ENCODE peak calls at places on chromosomes 11 and 22, in four cellular contexts. One of them, this sample, is unnamed. For H3K4me1, the result is how much of the 10 kb centered on the place peaks cover.

GRCh38 chr11:1411301-1411700 is 21.6 kb downstream of the BRSK2 start:
- DNase-seq in uterus: no peak
- DNase-seq in spleen: no peak
- DNase-seq in naive thymus-derived CD4-positive, alpha-beta T cell: no peak
- DNase-seq in this sample: no peak

GRCh38 chr11:95143106-95143681 is 53.5 kb downstream of the ENDOD1 start:
- DNase-seq in uterus: no peak
- DNase-seq in spleen: no peak
- DNase-seq in naive thymus-derived CD4-positive, alpha-beta T cell: no peak
- DNase-seq in this sample: no peak

GRCh38 chr22:46057762-46058420 is 80.9 kb upstream of the WNT7B start:
- DNase-seq in naive thymus-derived CD4-positive, alpha-beta T cell: no peak
- DNase-seq in spleen: peak
- DNase-seq in uterus: peak
- DNase-seq in this sample: peak

GRCh38 chr11:44310456-44311272 is 725 bp upstream of the ALX4 start:
- DNase-seq in uterus: no peak
- DNase-seq in spleen: no peak
- DNase-seq in naive thymus-derived CD4-positive, alpha-beta T cell: no peak
- DNase-seq in this sample: no peak

GRCh38 chr11:46308632-46309419 is 31.4 kb downstream of the CREB3L1 start:
- DNase-seq in spleen: peak
- DNase-seq in uterus: peak
- DNase-seq in naive thymus-derived CD4-positive, alpha-beta T cell: peak
- DNase-seq in this sample: peak

GRCh38 chr22:38202437-38203089 is 769 bp downstream of the MAFF start:
- DNase-seq in naive thymus-derived CD4-positive, alpha-beta T cell: peak
- DNase-seq in spleen: peak
- DNase-seq in uterus: peak
- DNase-seq in this sample: peak

GRCh38 chr11:86395061-86395551 is 20.4 kb downstream of the CCDC81 start:
- DNase-seq in uterus: peak
- DNase-seq in naive thymus-derived CD4-positive, alpha-beta T cell: no peak
- DNase-seq in spleen: no peak
- DNase-seq in this sample: no peak

GRCh38 chr11:76795285-76795935 is 12.3 kb downstream of the TSKU start:
- DNase-seq in uterus: no peak
- DNase-seq in spleen: no peak
- DNase-seq in naive thymus-derived CD4-positive, alpha-beta T cell: no peak
- DNase-seq in this sample: no peak

GRCh38 chr11:72787262-72788104 is 6.4 kb downstream of the STARD10 start:
- DNase-seq in naive thymus-derived CD4-positive, alpha-beta T cell: no peak
- DNase-seq in spleen: peak
- DNase-seq in uterus: no peak
- DNase-seq in this sample: no peak

GRCh38 chr11:82775736-82776346 is 42.2 kb upstream of the FAM181B start:
- DNase-seq in naive thymus-derived CD4-positive, alpha-beta T cell: no peak
- DNase-seq in spleen: no peak
- DNase-seq in uterus: no peak
- DNase-seq in this sample: no peak

GRCh38 chr11:117668291-117668690 is 128.7 kb downstream of the DSCAML1 start:
- DNase-seq in naive thymus-derived CD4-positive, alpha-beta T cell: no peak
- DNase-seq in uterus: no peak
- DNase-seq in spleen: no peak
- DNase-seq in this sample: no peak

GRCh38 chr11:92702037-92702436 is 267.4 kb upstream of the MTNR1B start:
- DNase-seq in naive thymus-derived CD4-positive, alpha-beta T cell: no peak
- DNase-seq in spleen: no peak
- DNase-seq in uterus: no peak
- DNase-seq in this sample: no peak

GRCh38 chr11:132456735-132457328 is 1075.5 kb downstream of the OPCML start:
- DNase-seq in spleen: no peak
- DNase-seq in naive thymus-derived CD4-positive, alpha-beta T cell: no peak
- DNase-seq in uterus: no peak
- DNase-seq in this sample: no peak

GRCh38 chr11:85539029-85539689 is 88.0 kb downstream of the DLG2 start:
- DNase-seq in uterus: no peak
- DNase-seq in spleen: no peak
- DNase-seq in naive thymus-derived CD4-positive, alpha-beta T cell: no peak
- DNase-seq in this sample: no peak

GRCh38 chr11:102495161-102496042 is 35.1 kb downstream of the MMP7 start:
- DNase-seq in naive thymus-derived CD4-positive, alpha-beta T cell: no peak
- DNase-seq in uterus: peak
- DNase-seq in spleen: no peak
- DNase-seq in this sample: no peak

GRCh38 chr11:12961615-12962014 is 47.5 kb upstream of the RASSF10 start:
- DNase-seq in spleen: no peak
- DNase-seq in uterus: no peak
- DNase-seq in naive thymus-derived CD4-positive, alpha-beta T cell: no peak
- DNase-seq in this sample: no peak

GRCh38 chr11:2811206-2812091 is 74.1 kb downstream of the CDKN1C start:
- DNase-seq in naive thymus-derived CD4-positive, alpha-beta T cell: no peak
- DNase-seq in uterus: no peak
- DNase-seq in spleen: peak
- DNase-seq in this sample: no peak

GRCh38 chr11:32821517-32821916 is 8.2 kb upstream of the PRRG4 start:
- DNase-seq in uterus: no peak
- DNase-seq in naive thymus-derived CD4-positive, alpha-beta T cell: no peak
- DNase-seq in spleen: no peak
- DNase-seq in this sample: no peak

GRCh38 chr11:100624346-100624745 is 62.7 kb upstream of the ARHGAP42 start:
- DNase-seq in uterus: no peak
- DNase-seq in spleen: no peak
- DNase-seq in naive thymus-derived CD4-positive, alpha-beta T cell: no peak
- DNase-seq in this sample: no peak

GRCh38 chr22:19872779-19873137 is 18.1 kb upstream of the GNB1L start:
- DNase-seq in uterus: peak
- DNase-seq in naive thymus-derived CD4-positive, alpha-beta T cell: no peak
- DNase-seq in spleen: peak
- DNase-seq in this sample: no peak

GRCh38 chr11:94910779-94911178 is 62.6 kb downstream of the CWC15 start:
- DNase-seq in naive thymus-derived CD4-positive, alpha-beta T cell: no peak
- DNase-seq in uterus: no peak
- DNase-seq in spleen: no peak
- DNase-seq in this sample: no peak

GRCh38 chr22:17158176-17158567 is 905 bp downstream of the HDHD5 start:
- DNase-seq in spleen: no peak
- DNase-seq in naive thymus-derived CD4-positive, alpha-beta T cell: no peak
- DNase-seq in uterus: no peak
- DNase-seq in this sample: no peak

GRCh38 chr11:129167315-129167714 is 24.8 kb downstream of the ARHGAP32 start:
- DNase-seq in uterus: no peak
- DNase-seq in naive thymus-derived CD4-positive, alpha-beta T cell: no peak
- DNase-seq in spleen: no peak
- DNase-seq in this sample: no peak

GRCh38 chr11:72615329-72615728 is 58.9 kb downstream of the PDE2A start:
- DNase-seq in naive thymus-derived CD4-positive, alpha-beta T cell: no peak
- DNase-seq in spleen: no peak
- DNase-seq in uterus: no peak
- DNase-seq in this sample: no peak

GRCh38 chr11:91243065-91243464 is 981.6 kb upstream of the FAT3 start:
- DNase-seq in naive thymus-derived CD4-positive, alpha-beta T cell: no peak
- DNase-seq in spleen: no peak
- DNase-seq in uterus: no peak
- DNase-seq in this sample: no peak

GRCh38 chr22:20054034-20054427 is 26.0 kb upstream of the DGCR8 start:
- DNase-seq in naive thymus-derived CD4-positive, alpha-beta T cell: no peak
- DNase-seq in spleen: no peak
- DNase-seq in uterus: no peak
- DNase-seq in this sample: no peak

GRCh38 chr11:87463486-87464102 is 425.9 kb downstream of the TMEM135 start:
- DNase-seq in naive thymus-derived CD4-positive, alpha-beta T cell: no peak
- DNase-seq in uterus: no peak
- DNase-seq in spleen: no peak
- DNase-seq in this sample: no peak

GRCh38 chr11:87462171-87462570 is 424.4 kb downstream of the TMEM135 start:
- DNase-seq in spleen: no peak
- DNase-seq in naive thymus-derived CD4-positive, alpha-beta T cell: no peak
- DNase-seq in uterus: no peak
- DNase-seq in this sample: no peak

GRCh38 chr11:87459351-87459750 is 421.6 kb downstream of the TMEM135 start:
- DNase-seq in uterus: no peak
- DNase-seq in naive thymus-derived CD4-positive, alpha-beta T cell: no peak
- DNase-seq in spleen: no peak
- DNase-seq in this sample: no peak

GRCh38 chr11:87460269-87460668 is 422.5 kb downstream of the TMEM135 start:
- DNase-seq in spleen: no peak
- DNase-seq in uterus: no peak
- DNase-seq in naive thymus-derived CD4-positive, alpha-beta T cell: no peak
- DNase-seq in this sample: no peak

DNA sequence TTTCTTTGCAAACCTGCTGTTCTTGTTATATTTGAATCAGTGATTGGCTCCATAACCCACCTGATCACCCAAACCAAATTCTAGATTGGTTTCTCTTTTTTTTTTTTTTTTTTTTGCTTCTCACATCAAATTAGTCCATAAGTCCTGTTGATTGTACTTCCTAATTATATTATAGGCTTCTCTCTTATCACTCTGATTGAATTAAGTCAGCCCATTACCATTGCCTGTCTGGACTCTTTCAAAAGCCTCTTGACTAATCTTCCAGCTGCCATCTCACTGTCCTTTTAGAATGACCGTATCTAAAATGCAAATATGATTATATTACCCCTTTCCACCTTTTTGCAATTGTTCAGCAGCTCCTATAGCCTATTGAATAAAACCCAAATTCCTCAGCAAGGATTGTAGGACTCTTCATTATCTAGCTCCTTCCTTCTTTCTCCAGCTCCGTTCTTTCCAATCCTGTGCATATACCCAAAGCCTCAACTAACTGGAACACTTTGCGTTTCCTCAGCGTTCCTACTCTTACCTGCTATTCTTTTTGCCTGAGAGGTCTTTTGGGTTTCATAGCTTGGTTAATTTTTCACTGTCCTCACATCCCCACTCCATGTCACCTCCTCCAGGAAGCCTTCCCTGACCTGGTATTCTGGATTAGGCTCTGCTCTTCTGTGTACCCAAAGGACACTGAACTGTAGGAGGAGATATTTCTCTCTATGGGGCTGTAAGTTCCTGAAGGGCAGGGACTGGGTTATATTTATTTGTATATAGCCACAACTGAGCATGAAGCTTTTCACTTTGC is 423.3 kb downstream of the TMEM135 start:
- DNase-seq in spleen: no peak
- DNase-seq in naive thymus-derived CD4-positive, alpha-beta T cell: no peak
- DNase-seq in uterus: no peak
- DNase-seq in this sample: no peak
- H3K4me1 ChIP-seq in spleen: under half
- H3K4me1 ChIP-seq in naive thymus-derived CD4-positive, alpha-beta T cell: under half
- H3K4me1 ChIP-seq in uterus: under half
- H3K4me1 ChIP-seq in this sample: under half

GRCh38 chr22:41697126-41697775 is 2.1 kb upstream of the MEI1 start:
- DNase-seq in spleen: peak
- DNase-seq in naive thymus-derived CD4-positive, alpha-beta T cell: peak
- DNase-seq in uterus: peak
- DNase-seq in this sample: peak
- H3K4me3 ChIP-seq in spleen: peak
- H3K4me3 ChIP-seq in naive thymus-derived CD4-positive, alpha-beta T cell: peak
- H3K4me3 ChIP-seq in uterus: no peak
- H3K4me3 ChIP-seq in this sample: no peak

GRCh38 chr22:29626497-29627195 is 23.2 kb downstream of the NF2 start:
- DNase-seq in spleen: no peak
- DNase-seq in naive thymus-derived CD4-positive, alpha-beta T cell: no peak
- DNase-seq in uterus: no peak
- DNase-seq in this sample: no peak
- H3K4me1 ChIP-seq in spleen: half or more
- H3K4me1 ChIP-seq in naive thymus-derived CD4-positive, alpha-beta T cell: under half
- H3K4me1 ChIP-seq in uterus: under half
- H3K4me1 ChIP-seq in this sample: under half

GRCh38 chr22:49053574-49053973 is 774.1 kb downstream of the BRD1 start:
- DNase-seq in spleen: no peak
- DNase-seq in naive thymus-derived CD4-positive, alpha-beta T cell: no peak
- DNase-seq in uterus: no peak
- DNase-seq in this sample: no peak

GRCh38 chr22:49051491-49052022 is 776.1 kb downstream of the BRD1 start:
- DNase-seq in spleen: no peak
- DNase-seq in naive thymus-derived CD4-positive, alpha-beta T cell: no peak
- DNase-seq in uterus: no peak
- DNase-seq in this sample: no peak

GRCh38 chr22:49055406-49055805 is 772.3 kb downstream of the BRD1 start:
- DNase-seq in naive thymus-derived CD4-positive, alpha-beta T cell: no peak
- DNase-seq in uterus: no peak
- DNase-seq in spleen: no peak
- DNase-seq in this sample: no peak

GRCh38 chr22:49052023-49052538 is 775.6 kb downstream of the BRD1 start:
- DNase-seq in uterus: no peak
- DNase-seq in naive thymus-derived CD4-positive, alpha-beta T cell: no peak
- DNase-seq in spleen: no peak
- DNase-seq in this sample: no peak

GRCh38 chr22:49052560-49052959 is 775.1 kb downstream of the BRD1 start:
- DNase-seq in uterus: no peak
- DNase-seq in spleen: no peak
- DNase-seq in naive thymus-derived CD4-positive, alpha-beta T cell: no peak
- DNase-seq in this sample: no peak
- H3K4me3 ChIP-seq in uterus: peak
- H3K4me3 ChIP-seq in spleen: peak
- H3K4me3 ChIP-seq in naive thymus-derived CD4-positive, alpha-beta T cell: peak
- H3K4me3 ChIP-seq in this sample: no peak

GRCh38 chr11:68038718-68039525 is at the start of gene TCIRG1:
- DNase-seq in naive thymus-derived CD4-positive, alpha-beta T cell: no peak
- DNase-seq in uterus: peak
- DNase-seq in spleen: peak
- DNase-seq in this sample: peak
- H3K4me1 ChIP-seq in naive thymus-derived CD4-positive, alpha-beta T cell: under half
- H3K4me1 ChIP-seq in uterus: under half
- H3K4me1 ChIP-seq in spleen: half or more
- H3K4me1 ChIP-seq in this sample: under half

GRCh38 chr11:70399681-70400112 is 1.4 kb downstream of the CTTN start:
- DNase-seq in uterus: peak
- DNase-seq in naive thymus-derived CD4-positive, alpha-beta T cell: no peak
- DNase-seq in spleen: no peak
- DNase-seq in this sample: peak
- H3K4me3 ChIP-seq in uterus: peak
- H3K4me3 ChIP-seq in naive thymus-derived CD4-positive, alpha-beta T cell: no peak
- H3K4me3 ChIP-seq in spleen: peak
- H3K4me3 ChIP-seq in this sample: peak

GRCh38 chr22:27062857-27063256 is 405.5 kb downstream of the MIAT start:
- DNase-seq in naive thymus-derived CD4-positive, alpha-beta T cell: no peak
- DNase-seq in spleen: no peak
- DNase-seq in uterus: no peak
- DNase-seq in this sample: no peak
- H3K4me1 ChIP-seq in naive thymus-derived CD4-positive, alpha-beta T cell: under half
- H3K4me1 ChIP-seq in spleen: under half
- H3K4me1 ChIP-seq in uterus: under half
- H3K4me1 ChIP-seq in this sample: under half